ENCODE peak calls at places on chromosome 13, in seven cellular contexts. One of them, this sample, is unnamed.

GRCh38 chr13:91369432-91369831 is 21.9 kb downstream of the MIR17HG start:
- DNase-seq in EL: peak; percentile 34
- DNase-seq in CD8-positive, alpha-beta memory T cell: no peak
- DNase-seq in NCI-H1930: no peak
- DNase-seq in omental fat pad: no peak
- DNase-seq in tibial artery: no peak
- DNase-seq in activated effector memory CD4-positive, alpha-beta T cell treated with anti-CD3 and anti-CD28 coated beads, Interleukin-2, amount 50 U/mL, for 16 hours: peak; percentile 64
- DNase-seq in this sample: no peak

GRCh38 chr13:74090397-74090796 is 43.8 kb downstream of the KLF12 start:
- DNase-seq in EL: peak; percentile 38
- DNase-seq in CD8-positive, alpha-beta memory T cell: no peak
- DNase-seq in NCI-H1930: no peak
- DNase-seq in omental fat pad: no peak
- DNase-seq in tibial artery: no peak
- DNase-seq in activated effector memory CD4-positive, alpha-beta T cell treated with anti-CD3 and anti-CD28 coated beads, Interleukin-2, amount 50 U/mL, for 16 hours: no peak
- DNase-seq in this sample: no peak

GRCh38 chr13:49853535-49853934 is 61.1 kb upstream of the KPNA3 start:
- DNase-seq in EL: no peak
- DNase-seq in CD8-positive, alpha-beta memory T cell: no peak
- DNase-seq in NCI-H1930: no peak
- DNase-seq in omental fat pad: no peak
- DNase-seq in tibial artery: no peak
- DNase-seq in activated effector memory CD4-positive, alpha-beta T cell treated with anti-CD3 and anti-CD28 coated beads, Interleukin-2, amount 50 U/mL, for 16 hours: no peak
- DNase-seq in this sample: no peak

GRCh38 chr13:60329221-60329983 is 67.6 kb upstream of the TDRD3 start:
- DNase-seq in EL: peak; percentile 25
- DNase-seq in CD8-positive, alpha-beta memory T cell: no peak
- DNase-seq in NCI-H1930: peak; percentile 77
- DNase-seq in omental fat pad: no peak
- DNase-seq in tibial artery: no peak
- DNase-seq in activated effector memory CD4-positive, alpha-beta T cell treated with anti-CD3 and anti-CD28 coated beads, Interleukin-2, amount 50 U/mL, for 16 hours: no peak
- DNase-seq in this sample: peak; percentile 21

GRCh38 chr13:43405457-43405856 is 381.3 kb downstream of the ENOX1 start:
- DNase-seq in EL: peak; percentile 75
- DNase-seq in CD8-positive, alpha-beta memory T cell: no peak
- DNase-seq in NCI-H1930: no peak
- DNase-seq in omental fat pad: no peak
- DNase-seq in tibial artery: no peak
- DNase-seq in activated effector memory CD4-positive, alpha-beta T cell treated with anti-CD3 and anti-CD28 coated beads, Interleukin-2, amount 50 U/mL, for 16 hours: no peak
- DNase-seq in this sample: no peak

GRCh38 chr13:70253411-70253810 is 145.2 kb upstream of the KLHL1 start:
- DNase-seq in EL: no peak
- DNase-seq in CD8-positive, alpha-beta memory T cell: no peak
- DNase-seq in NCI-H1930: no peak
- DNase-seq in omental fat pad: no peak
- DNase-seq in tibial artery: no peak
- DNase-seq in activated effector memory CD4-positive, alpha-beta T cell treated with anti-CD3 and anti-CD28 coated beads, Interleukin-2, amount 50 U/mL, for 16 hours: no peak
- DNase-seq in this sample: no peak

GRCh38 chr13:25371608-25372274 is at the start of gene ATP8A2:
- DNase-seq in EL: no peak
- DNase-seq in CD8-positive, alpha-beta memory T cell: no peak
- DNase-seq in NCI-H1930: peak; percentile 17
- DNase-seq in omental fat pad: no peak
- DNase-seq in tibial artery: no peak
- DNase-seq in activated effector memory CD4-positive, alpha-beta T cell treated with anti-CD3 and anti-CD28 coated beads, Interleukin-2, amount 50 U/mL, for 16 hours: no peak
- DNase-seq in this sample: no peak

GRCh38 chr13:46578590-46578975 is 25.6 kb downstream of the LRCH1 start:
- DNase-seq in EL: no peak
- DNase-seq in CD8-positive, alpha-beta memory T cell: no peak
- DNase-seq in NCI-H1930: no peak
- DNase-seq in omental fat pad: no peak
- DNase-seq in tibial artery: no peak
- DNase-seq in activated effector memory CD4-positive, alpha-beta T cell treated with anti-CD3 and anti-CD28 coated beads, Interleukin-2, amount 50 U/mL, for 16 hours: no peak
- DNase-seq in this sample: no peak

GRCh38 chr13:92044351-92044750 is 645.9 kb downstream of the GPC5 start:
- DNase-seq in EL: no peak
- DNase-seq in CD8-positive, alpha-beta memory T cell: no peak
- DNase-seq in NCI-H1930: no peak
- DNase-seq in omental fat pad: no peak
- DNase-seq in tibial artery: no peak
- DNase-seq in activated effector memory CD4-positive, alpha-beta T cell treated with anti-CD3 and anti-CD28 coated beads, Interleukin-2, amount 50 U/mL, for 16 hours: no peak
- DNase-seq in this sample: no peak

GRCh38 chr13:39655041-39655568 is 357 bp upstream of the COG6 start:
- DNase-seq in EL: peak; percentile 1
- DNase-seq in CD8-positive, alpha-beta memory T cell: no peak
- DNase-seq in NCI-H1930: no peak
- DNase-seq in omental fat pad: no peak
- DNase-seq in tibial artery: no peak
- DNase-seq in activated effector memory CD4-positive, alpha-beta T cell treated with anti-CD3 and anti-CD28 coated beads, Interleukin-2, amount 50 U/mL, for 16 hours: no peak
- DNase-seq in this sample: no peak

This sample was measured in NCI-H2107.